ENCODE peak calls at places on chromosomes 4 and X, in four cellular contexts. K is stomach, Y is tibial artery, M is HepG2. X is an unnamed sample. For H3K36me3, the result is how much of the 10 kb centered on the place peaks cover.

GRCh38 chr4:24857996-24858395 is 54.8 kb downstream of the CCDC149 start:
- DNase-seq in K (no peak), Y (no peak), M (no peak), X (no peak)

GRCh38 chrX:103831342-103831802 is 685 bp downstream of the RAB9B start:
- DNase-seq in K (peak), Y (no peak), M (no peak), X (peak)

GRCh38 chr4:74654230-74654681 is 140.1 kb downstream of the BTC start:
- DNase-seq in K (no peak), Y (no peak), M (peak), X (peak)

GRCh38 chr4:105236202-105236916 is 89.7 kb downstream of the TET2 start:
- DNase-seq in K (no peak), Y (no peak), M (no peak), X (no peak)

GRCh38 chr4:146202665-146203064 is 11.7 kb upstream of the REELD1 start:
- DNase-seq in K (no peak), Y (no peak), M (no peak), X (no peak)

GRCh38 chr4:2511645-2512131 is 24.8 kb upstream of the FAM193A start:
- DNase-seq in K (no peak), Y (no peak), M (no peak), X (no peak)

GRCh38 chr4:39353478-39354177 is 12.5 kb downstream of the RFC1 start:
- DNase-seq in K (no peak), Y (no peak), M (no peak), X (peak)

GRCh38 chr4:100061835-100062234 is 111.8 kb upstream of the H2AZ1 start:
- DNase-seq in K (no peak), Y (no peak), M (no peak), X (no peak)

GRCh38 chr4:7160439-7160838 is 31.9 kb upstream of the SORCS2 start:
- DNase-seq in K (no peak), Y (no peak), M (no peak), X (no peak)

GRCh38 chr4:143742834-143743233 is 42.4 kb upstream of the FREM3 start:
- DNase-seq in K (no peak), Y (no peak), M (no peak), X (no peak)

GRCh38 chrX:80573275-80573674 is 153.0 kb downstream of the TENT5D start:
- DNase-seq in K (no peak), Y (no peak), M (no peak), X (no peak)

GRCh38 chr4:7156273-7157139 is 35.8 kb upstream of the SORCS2 start:
- DNase-seq in K (no peak), Y (peak), M (no peak), X (peak)

GRCh38 chr4:147109800-147110199 is 164.1 kb upstream of the TTC29 start:
- DNase-seq in K (no peak), Y (no peak), M (no peak), X (no peak)

GRCh38 chr4:143382539-143382938 is 45.9 kb downstream of the GAB1 start:
- DNase-seq in K (no peak), Y (no peak), M (no peak), X (no peak)

GRCh38 chrX:9503261-9503660 is 38.4 kb downstream of the TBL1X start:
- DNase-seq in K (no peak), Y (no peak), M (no peak), X (no peak)

GRCh38 chr4:110096406-110096805 is 102.0 kb downstream of the ELOVL6 start:
- DNase-seq in K (no peak), Y (no peak), M (no peak), X (no peak)

GRCh38 chr4:8374851-8375649 is 65.5 kb downstream of the ACOX3 start:
- DNase-seq in K (no peak), Y (no peak), M (no peak), X (no peak)

GRCh38 chr4:128353791-128354190 is 66.2 kb upstream of the PGRMC2 start:
- DNase-seq in K (no peak), Y (no peak), M (no peak), X (no peak)

GRCh38 chrX:45767021-45767491 is 566.4 kb upstream of the DIPK2B start:
- DNase-seq in K (no peak), Y (no peak), M (no peak), X (no peak)

GRCh38 chrX:18681996-18682395 is 10.1 kb upstream of the RS1 start:
- DNase-seq in K (no peak), Y (no peak), M (no peak), X (no peak)

GRCh38 chr4:179989975-179990374 is 2253.2 kb upstream of the TENM3 start:
- DNase-seq in K (no peak), Y (no peak), M (no peak), X (no peak)

GRCh38 chrX:66328950-66329596 is 165.0 kb downstream of the HEPH start:
- DNase-seq in K (no peak), Y (no peak), M (no peak), X (no peak)

GRCh38 chrX:77442728-77443127 is 4.5 kb upstream of the FGF16 start:
- DNase-seq in K (no peak), Y (peak), M (peak), X (no peak)

GRCh38 chr4:70705856-70706461 is 15.8 kb upstream of the RUFY3 start:
- DNase-seq in K (no peak), Y (no peak), M (no peak), X (no peak)

DNA sequence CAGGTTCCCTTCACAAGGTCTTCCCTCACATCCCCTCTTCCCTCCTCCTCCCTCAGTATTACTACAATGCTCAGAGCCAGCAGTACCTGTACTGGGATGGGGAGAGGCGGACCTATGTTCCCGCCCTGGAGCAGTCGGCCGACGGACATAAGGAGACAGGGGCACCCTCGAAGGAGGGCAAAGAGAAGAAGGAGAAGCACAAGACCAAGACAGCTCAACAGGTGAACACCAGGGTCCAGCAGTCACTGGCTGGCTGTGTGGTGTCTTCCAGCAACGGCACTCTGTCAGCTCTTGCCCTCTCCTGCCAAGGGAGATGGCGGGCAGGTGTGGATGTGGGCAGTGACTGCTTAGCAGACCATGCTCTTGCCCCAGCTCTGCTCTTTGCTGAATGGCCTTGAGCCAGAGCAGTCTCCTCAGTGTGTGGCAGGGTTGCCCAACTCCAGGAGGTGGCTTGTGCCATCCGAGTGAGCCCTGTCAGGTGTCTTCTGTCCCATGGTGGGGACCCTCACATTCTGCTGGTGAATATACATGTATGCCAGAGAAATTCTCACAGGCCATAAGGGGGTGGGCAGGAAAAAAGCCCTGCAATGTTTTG is 11.4 kb upstream of the UBA1 start:
- DNase-seq in K (no peak), Y (no peak), M (no peak), X (no peak)
- H3K36me3 ChIP-seq in K (half or more), Y (under half), M (under half), X (under half)

DNA sequence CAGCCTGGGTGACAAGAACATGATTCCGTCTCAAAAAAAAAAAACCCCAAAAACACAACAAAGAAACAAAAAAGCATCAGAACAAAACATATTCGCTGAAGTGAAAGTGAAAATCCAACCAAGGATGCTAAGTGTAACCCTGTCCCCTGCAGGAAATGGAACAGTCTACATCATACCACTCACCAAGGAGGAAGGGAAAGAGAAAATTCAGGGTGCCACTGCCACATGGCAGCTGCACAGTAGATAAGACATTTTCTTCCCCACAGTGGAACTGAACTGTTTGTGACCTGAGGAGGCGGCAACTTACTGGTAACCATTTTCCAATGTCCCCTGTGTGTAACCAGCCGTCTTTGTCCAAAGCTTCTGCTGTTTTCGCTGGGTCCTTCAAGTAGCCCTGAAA is 28.2 kb upstream of the CENPU start:
- DNase-seq in K (no peak), Y (no peak), M (no peak), X (no peak)
- H3K36me3 ChIP-seq in K (half or more), Y (half or more), M (under half), X (under half)

GRCh38 chr4:151103758-151104157 is 4.3 kb downstream of the RPS3A start:
- DNase-seq in K (no peak), Y (no peak), M (no peak), X (no peak)

GRCh38 chr4:151100517-151100916 is 1.1 kb downstream of the RPS3A start:
- DNase-seq in K (no peak), Y (no peak), M (no peak), X (no peak)

GRCh38 chr4:151105454-151106032 is 6.1 kb downstream of the RPS3A start:
- DNase-seq in K (no peak), Y (no peak), M (no peak), X (no peak)

GRCh38 chr4:151107063-151107462 is 7.6 kb downstream of the RPS3A start:
- DNase-seq in K (no peak), Y (no peak), M (no peak), X (no peak)

DNA sequence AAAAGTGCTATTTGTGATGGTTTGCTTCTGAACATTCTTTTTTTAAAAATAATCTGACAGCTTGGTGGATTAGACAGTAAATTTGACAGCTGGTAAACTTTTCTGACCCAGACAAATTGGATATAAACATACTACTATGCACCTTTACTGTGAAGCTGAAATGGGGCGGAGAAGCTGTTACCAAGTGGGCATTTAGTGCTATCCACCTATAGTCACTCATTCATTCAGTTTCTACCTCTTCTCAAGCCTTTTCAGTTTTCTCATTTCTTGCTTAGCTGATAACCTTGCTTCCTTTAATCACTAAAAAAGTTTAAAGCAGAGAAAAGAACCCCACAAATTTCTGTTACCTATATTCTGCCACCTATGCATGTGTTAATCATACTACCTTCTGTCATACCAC is 5.2 kb downstream of the RPS3A start:
- DNase-seq in K (no peak), Y (no peak), M (no peak), X (no peak)
- H3K36me3 ChIP-seq in K (half or more), Y (under half), M (under half), X (under half)

GRCh38 chr4:1488357-1488756 is 82.1 kb upstream of the NKX1-1 start:
- DNase-seq in K (no peak), Y (no peak), M (no peak), X (no peak)
- H3K36me3 ChIP-seq in K (under half), Y (under half), M (under half), X (under half)

GRCh38 chrX:63673896-63674295 is 111.1 kb downstream of the ARHGEF9 start:
- DNase-seq in K (no peak), Y (no peak), M (no peak), X (no peak)
- H3K36me3 ChIP-seq in K (half or more), Y (under half), M (under half), X (under half)

DNA sequence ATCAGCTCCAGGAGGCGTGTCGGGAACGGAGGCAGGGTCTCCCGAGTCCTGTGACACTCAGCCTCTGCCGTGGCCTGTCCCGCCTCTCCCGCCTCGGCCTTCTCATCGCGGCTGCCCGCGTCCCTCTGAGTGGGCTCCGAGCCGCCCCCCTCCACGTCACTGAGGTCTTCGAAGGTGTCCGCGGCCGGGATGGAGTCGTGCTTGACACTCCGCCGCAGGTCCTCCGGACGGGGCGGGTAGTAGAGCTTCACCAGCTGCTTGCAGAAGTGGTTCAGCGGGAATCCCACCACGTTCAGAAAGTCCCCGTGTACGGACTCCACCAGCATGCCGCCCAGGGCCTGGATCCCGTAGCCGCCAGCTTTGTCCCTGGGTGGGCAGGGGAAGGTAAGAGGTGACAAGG is 25.0 kb downstream of the ASMTL start:
- DNase-seq in K (no peak), Y (no peak), M (no peak), X (no peak)
- H3K36me3 ChIP-seq in K (under half), Y (under half), M (under half), X (under half)

DNA sequence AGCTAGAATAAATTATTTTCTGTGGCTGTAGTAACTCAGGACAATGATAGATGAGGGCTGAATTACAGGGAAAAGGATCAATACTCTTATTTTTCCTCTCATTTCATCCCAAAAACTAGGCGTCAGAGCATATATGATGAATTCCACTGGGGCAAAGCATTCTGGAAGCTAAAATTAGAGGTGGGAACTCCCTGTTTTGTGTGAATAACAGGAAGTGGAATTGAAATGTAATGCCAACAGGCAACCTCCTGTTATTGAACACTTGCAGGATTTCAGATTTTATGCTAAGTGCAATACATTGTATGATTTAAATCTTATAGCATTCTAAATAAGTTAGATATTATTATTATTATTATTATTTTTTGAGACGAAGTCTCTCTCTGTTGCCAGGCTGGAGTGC is 20.9 kb downstream of the HSD17B11 start:
- DNase-seq in K (no peak), Y (no peak), M (no peak), X (no peak)
- H3K36me3 ChIP-seq in K (half or more), Y (under half), M (under half), X (under half)